ENCODE peak calls at places on chromosomes 2 and 18, in nine cellular contexts. One of them, this sample, is unnamed.

GRCh38 chr2:205776139-205776538 is 93.8 kb downstream of the NRP2 start:
- DNase-seq in GM23338: peak
- DNase-seq in PC-3: peak
- DNase-seq in SK-N-MC: no peak
- DNase-seq in H1: peak
- DNase-seq in hepatocyte: peak
- DNase-seq in endothelial cell of umbilical vein: no peak
- DNase-seq in fibroblast of lung: no peak
- DNase-seq in mammary epithelial cell: no peak
- DNase-seq in this sample: no peak

GRCh38 chr2:66573866-66574265 is 138.9 kb downstream of the MEIS1 start:
- DNase-seq in mammary epithelial cell: no peak
- DNase-seq in hepatocyte: peak
- DNase-seq in endothelial cell of umbilical vein: no peak
- DNase-seq in SK-N-MC: no peak
- DNase-seq in PC-3: no peak
- DNase-seq in H1: no peak
- DNase-seq in fibroblast of lung: peak
- DNase-seq in GM23338: peak
- DNase-seq in this sample: no peak

GRCh38 chr2:217996345-217996744 is 6.5 kb downstream of the TNS1 start:
- DNase-seq in mammary epithelial cell: peak
- DNase-seq in GM23338: no peak
- DNase-seq in PC-3: peak
- DNase-seq in fibroblast of lung: peak
- DNase-seq in endothelial cell of umbilical vein: no peak
- DNase-seq in hepatocyte: no peak
- DNase-seq in SK-N-MC: no peak
- DNase-seq in H1: no peak
- DNase-seq in this sample: no peak

GRCh38 chr2:100260712-100261620 is 61.3 kb downstream of the LONRF2 start:
- DNase-seq in PC-3: peak
- DNase-seq in hepatocyte: peak
- DNase-seq in endothelial cell of umbilical vein: peak
- DNase-seq in mammary epithelial cell: peak
- DNase-seq in GM23338: peak
- DNase-seq in H1: no peak
- DNase-seq in SK-N-MC: no peak
- DNase-seq in fibroblast of lung: peak
- DNase-seq in this sample: no peak

GRCh38 chr2:196170681-196171247 is 614 bp downstream of the STK17B start:
- DNase-seq in SK-N-MC: no peak
- DNase-seq in H1: no peak
- DNase-seq in endothelial cell of umbilical vein: no peak
- DNase-seq in fibroblast of lung: peak
- DNase-seq in PC-3: no peak
- DNase-seq in GM23338: peak
- DNase-seq in hepatocyte: peak
- DNase-seq in mammary epithelial cell: peak
- DNase-seq in this sample: no peak

GRCh38 chr2:120205901-120206581 is 17.2 kb downstream of the TMEM185B start:
- DNase-seq in mammary epithelial cell: no peak
- DNase-seq in endothelial cell of umbilical vein: no peak
- DNase-seq in fibroblast of lung: no peak
- DNase-seq in GM23338: peak
- DNase-seq in PC-3: peak
- DNase-seq in SK-N-MC: no peak
- DNase-seq in hepatocyte: peak
- DNase-seq in H1: no peak
- DNase-seq in this sample: no peak

GRCh38 chr2:150134223-150134858 is 353.1 kb downstream of the RND3 start:
- DNase-seq in PC-3: no peak
- DNase-seq in SK-N-MC: no peak
- DNase-seq in GM23338: no peak
- DNase-seq in mammary epithelial cell: no peak
- DNase-seq in fibroblast of lung: peak
- DNase-seq in hepatocyte: no peak
- DNase-seq in endothelial cell of umbilical vein: no peak
- DNase-seq in H1: no peak
- DNase-seq in this sample: no peak

GRCh38 chr18:7601249-7601620 is 34.1 kb downstream of the PTPRM start:
- DNase-seq in PC-3: peak
- DNase-seq in GM23338: peak
- DNase-seq in endothelial cell of umbilical vein: peak
- DNase-seq in fibroblast of lung: peak
- DNase-seq in hepatocyte: no peak
- DNase-seq in H1: no peak
- DNase-seq in SK-N-MC: no peak
- DNase-seq in mammary epithelial cell: peak
- DNase-seq in this sample: no peak

GRCh38 chr2:12711339-12711738 is 5.4 kb upstream of the TRIB2 start:
- DNase-seq in H1: no peak
- DNase-seq in PC-3: no peak
- DNase-seq in mammary epithelial cell: no peak
- DNase-seq in fibroblast of lung: no peak
- DNase-seq in endothelial cell of umbilical vein: no peak
- DNase-seq in GM23338: no peak
- DNase-seq in SK-N-MC: no peak
- DNase-seq in hepatocyte: no peak
- DNase-seq in this sample: no peak

GRCh38 chr18:67517224-67517765 is 775 bp upstream of the DSEL start:
- DNase-seq in H1: no peak
- DNase-seq in SK-N-MC: peak
- DNase-seq in PC-3: no peak
- DNase-seq in fibroblast of lung: no peak
- DNase-seq in mammary epithelial cell: no peak
- DNase-seq in GM23338: peak
- DNase-seq in endothelial cell of umbilical vein: no peak
- DNase-seq in hepatocyte: peak
- DNase-seq in this sample: no peak

GRCh38 chr2:167745667-167746066 is 501.7 kb downstream of the STK39 start:
- DNase-seq in PC-3: no peak
- DNase-seq in GM23338: no peak
- DNase-seq in mammary epithelial cell: no peak
- DNase-seq in hepatocyte: no peak
- DNase-seq in endothelial cell of umbilical vein: no peak
- DNase-seq in H1: no peak
- DNase-seq in fibroblast of lung: no peak
- DNase-seq in SK-N-MC: no peak
- DNase-seq in this sample: no peak

GRCh38 chr18:27685807-27686412 is 491.0 kb downstream of the CDH2 start:
- DNase-seq in SK-N-MC: no peak
- DNase-seq in GM23338: peak
- DNase-seq in mammary epithelial cell: peak
- DNase-seq in hepatocyte: peak
- DNase-seq in H1: no peak
- DNase-seq in PC-3: peak
- DNase-seq in endothelial cell of umbilical vein: peak
- DNase-seq in fibroblast of lung: peak
- DNase-seq in this sample: no peak

GRCh38 chr2:44934024-44934423 is 7.5 kb upstream of the SIX3 start:
- DNase-seq in PC-3: no peak
- DNase-seq in SK-N-MC: no peak
- DNase-seq in H1: no peak
- DNase-seq in endothelial cell of umbilical vein: no peak
- DNase-seq in GM23338: peak
- DNase-seq in hepatocyte: no peak
- DNase-seq in fibroblast of lung: no peak
- DNase-seq in mammary epithelial cell: no peak
- DNase-seq in this sample: no peak
- TF ChIP-seq EZH2 in PC-3: no peak
- TF ChIP-seq EZH2 in SK-N-MC: no peak
- TF ChIP-seq EZH2 in H1: no peak
- TF ChIP-seq EZH2 in endothelial cell of umbilical vein: peak
- TF ChIP-seq EZH2 in GM23338: no peak
- TF ChIP-seq EZH2 in hepatocyte: no peak
- TF ChIP-seq EZH2 in fibroblast of lung: peak
- TF ChIP-seq EZH2 in mammary epithelial cell: peak
- TF ChIP-seq EZH2 in this sample: peak

GRCh38 chr2:232502901-232503791 is 15.5 kb upstream of the ECEL1 start:
- DNase-seq in PC-3: no peak
- DNase-seq in hepatocyte: peak
- DNase-seq in fibroblast of lung: peak
- DNase-seq in GM23338: peak
- DNase-seq in SK-N-MC: no peak
- DNase-seq in endothelial cell of umbilical vein: no peak
- DNase-seq in H1: no peak
- DNase-seq in mammary epithelial cell: peak
- DNase-seq in this sample: no peak
- TF ChIP-seq EZH2 in PC-3: no peak
- TF ChIP-seq EZH2 in hepatocyte: peak
- TF ChIP-seq EZH2 in fibroblast of lung: peak
- TF ChIP-seq EZH2 in GM23338: peak
- TF ChIP-seq EZH2 in SK-N-MC: peak
- TF ChIP-seq EZH2 in endothelial cell of umbilical vein: no peak
- TF ChIP-seq EZH2 in H1: no peak
- TF ChIP-seq EZH2 in mammary epithelial cell: no peak
- TF ChIP-seq EZH2 in this sample: peak

DNA sequence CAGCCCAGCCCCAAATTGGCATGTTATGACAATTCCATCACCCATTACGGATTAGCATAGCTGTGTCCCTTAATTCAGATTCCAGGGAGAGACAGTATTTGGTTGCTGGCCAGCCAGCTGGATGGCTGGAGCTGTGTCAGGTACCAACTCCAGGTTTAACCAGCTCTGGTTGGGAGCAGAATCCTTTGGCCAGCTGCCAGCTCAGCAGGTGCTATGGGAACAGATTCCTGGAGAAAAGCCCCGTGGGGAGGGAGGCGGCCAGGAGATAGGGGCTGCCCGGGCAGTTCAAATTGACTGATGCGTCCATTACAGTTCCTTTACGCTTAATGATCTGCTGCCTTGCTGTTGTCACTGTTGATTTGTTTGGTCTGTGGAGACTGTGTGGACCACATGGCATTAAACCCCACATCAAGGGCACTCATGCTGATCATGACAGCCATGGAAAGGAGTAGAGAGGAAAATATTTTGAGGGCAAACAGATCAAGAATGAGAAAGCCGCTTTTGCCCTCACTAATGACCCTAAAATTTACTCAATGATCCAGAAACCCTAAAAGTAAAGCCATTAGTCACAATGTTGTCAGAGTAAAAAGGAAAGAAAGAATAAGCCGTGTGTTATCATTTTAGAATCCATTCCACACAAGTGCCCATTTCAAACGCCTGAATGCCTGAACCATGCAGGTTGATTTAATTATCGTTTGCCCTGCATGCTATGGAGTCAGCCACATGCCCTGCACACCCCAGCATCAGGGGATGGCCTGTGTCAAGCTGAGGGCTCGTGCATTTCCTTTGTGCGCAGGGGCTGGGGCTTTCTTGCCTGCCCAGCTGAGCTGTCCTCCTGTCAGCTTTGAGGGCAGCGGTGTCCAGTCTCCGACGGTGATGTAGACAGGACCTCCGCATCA is 200.1 kb downstream of the TSN start:
- DNase-seq in PC-3: no peak
- DNase-seq in fibroblast of lung: no peak
- DNase-seq in H1: no peak
- DNase-seq in SK-N-MC: no peak
- DNase-seq in GM23338: no peak
- DNase-seq in endothelial cell of umbilical vein: no peak
- DNase-seq in mammary epithelial cell: no peak
- DNase-seq in hepatocyte: no peak
- DNase-seq in this sample: no peak
- TF ChIP-seq EZH2 in PC-3: no peak
- TF ChIP-seq EZH2 in fibroblast of lung: no peak
- TF ChIP-seq EZH2 in H1: no peak
- TF ChIP-seq EZH2 in SK-N-MC: no peak
- TF ChIP-seq EZH2 in GM23338: no peak
- TF ChIP-seq EZH2 in endothelial cell of umbilical vein: no peak
- TF ChIP-seq EZH2 in mammary epithelial cell: no peak
- TF ChIP-seq EZH2 in hepatocyte: no peak
- TF ChIP-seq EZH2 in this sample: no peak

GRCh38 chr2:104863585-104864279 is 9.8 kb downstream of the POU3F3 start:
- DNase-seq in SK-N-MC: no peak
- DNase-seq in fibroblast of lung: peak
- DNase-seq in H1: no peak
- DNase-seq in hepatocyte: no peak
- DNase-seq in PC-3: no peak
- DNase-seq in GM23338: peak
- DNase-seq in mammary epithelial cell: no peak
- DNase-seq in endothelial cell of umbilical vein: no peak
- DNase-seq in this sample: no peak
- TF ChIP-seq EZH2 in SK-N-MC: no peak
- TF ChIP-seq EZH2 in fibroblast of lung: peak
- TF ChIP-seq EZH2 in H1: peak
- TF ChIP-seq EZH2 in hepatocyte: peak
- TF ChIP-seq EZH2 in PC-3: no peak
- TF ChIP-seq EZH2 in GM23338: peak
- TF ChIP-seq EZH2 in mammary epithelial cell: peak
- TF ChIP-seq EZH2 in endothelial cell of umbilical vein: peak
- TF ChIP-seq EZH2 in this sample: peak

GRCh38 chr2:72921088-72921851 is 4.0 kb downstream of the EMX1 start:
- DNase-seq in GM23338: peak
- DNase-seq in H1: no peak
- DNase-seq in SK-N-MC: no peak
- DNase-seq in hepatocyte: no peak
- DNase-seq in mammary epithelial cell: no peak
- DNase-seq in PC-3: no peak
- DNase-seq in endothelial cell of umbilical vein: no peak
- DNase-seq in fibroblast of lung: no peak
- DNase-seq in this sample: no peak
- TF ChIP-seq EZH2 in GM23338: peak
- TF ChIP-seq EZH2 in H1: peak
- TF ChIP-seq EZH2 in SK-N-MC: no peak
- TF ChIP-seq EZH2 in hepatocyte: peak
- TF ChIP-seq EZH2 in mammary epithelial cell: no peak
- TF ChIP-seq EZH2 in PC-3: no peak
- TF ChIP-seq EZH2 in endothelial cell of umbilical vein: no peak
- TF ChIP-seq EZH2 in fibroblast of lung: no peak
- TF ChIP-seq EZH2 in this sample: no peak

GRCh38 chr2:96116424-96116878 is at the start of gene ADRA2B:
- DNase-seq in H1: peak
- DNase-seq in PC-3: peak
- DNase-seq in GM23338: peak
- DNase-seq in mammary epithelial cell: peak
- DNase-seq in endothelial cell of umbilical vein: peak
- DNase-seq in fibroblast of lung: peak
- DNase-seq in hepatocyte: peak
- DNase-seq in SK-N-MC: no peak
- DNase-seq in this sample: no peak

GRCh38 chr2:96114903-96115581 is 1.3 kb downstream of the ADRA2B start:
- DNase-seq in SK-N-MC: no peak
- DNase-seq in endothelial cell of umbilical vein: no peak
- DNase-seq in PC-3: no peak
- DNase-seq in H1: no peak
- DNase-seq in hepatocyte: no peak
- DNase-seq in GM23338: no peak
- DNase-seq in mammary epithelial cell: no peak
- DNase-seq in fibroblast of lung: no peak
- DNase-seq in this sample: no peak

GRCh38 chr2:96114546-96114902 is 1.8 kb downstream of the ADRA2B start:
- DNase-seq in GM23338: no peak
- DNase-seq in endothelial cell of umbilical vein: no peak
- DNase-seq in fibroblast of lung: no peak
- DNase-seq in H1: no peak
- DNase-seq in hepatocyte: no peak
- DNase-seq in mammary epithelial cell: no peak
- DNase-seq in SK-N-MC: no peak
- DNase-seq in PC-3: no peak
- DNase-seq in this sample: no peak

GRCh38 chr2:96116879-96117533 is 635 bp upstream of the ADRA2B start:
- DNase-seq in fibroblast of lung: no peak
- DNase-seq in hepatocyte: peak
- DNase-seq in mammary epithelial cell: peak
- DNase-seq in GM23338: peak
- DNase-seq in SK-N-MC: no peak
- DNase-seq in H1: no peak
- DNase-seq in endothelial cell of umbilical vein: peak
- DNase-seq in PC-3: peak
- DNase-seq in this sample: no peak

GRCh38 chr2:96115631-96116423 is 544 bp downstream of the ADRA2B start:
- DNase-seq in hepatocyte: no peak
- DNase-seq in PC-3: no peak
- DNase-seq in H1: no peak
- DNase-seq in SK-N-MC: no peak
- DNase-seq in endothelial cell of umbilical vein: no peak
- DNase-seq in fibroblast of lung: no peak
- DNase-seq in mammary epithelial cell: no peak
- DNase-seq in GM23338: peak
- DNase-seq in this sample: no peak
- TF ChIP-seq EZH2 in hepatocyte: no peak
- TF ChIP-seq EZH2 in PC-3: no peak
- TF ChIP-seq EZH2 in H1: peak
- TF ChIP-seq EZH2 in SK-N-MC: no peak
- TF ChIP-seq EZH2 in endothelial cell of umbilical vein: no peak
- TF ChIP-seq EZH2 in fibroblast of lung: peak
- TF ChIP-seq EZH2 in mammary epithelial cell: no peak
- TF ChIP-seq EZH2 in GM23338: no peak
- TF ChIP-seq EZH2 in this sample: no peak

This sample was measured in keratinocyte.